ENCODE peak calls at places on chromosomes 7 and 10, in six cellular contexts. One of them, this sample, is unnamed.
A peak's percentile ranks its signal among the peaks of the same experiment; 100 is the strongest.

GRCh38 chr7:25945181-25945580 is 206.8 kb upstream of the NFE2L3 start:
- DNase-seq in H9: no peak
- DNase-seq in neuronal stem cell: no peak
- DNase-seq in IMR-90: no peak
- DNase-seq in mesenchymal stem cell: no peak
- DNase-seq in H1: no peak
- DNase-seq in this sample: no peak

GRCh38 chr7:155538293-155538692 is 8.1 kb downstream of the CNPY1 start:
- DNase-seq in H9: peak; percentile 59
- DNase-seq in neuronal stem cell: no peak
- DNase-seq in IMR-90: no peak
- DNase-seq in mesenchymal stem cell: no peak
- DNase-seq in H1: no peak
- DNase-seq in this sample: no peak

GRCh38 chr7:27814054-27814453 is 74.1 kb downstream of the TAX1BP1 start:
- DNase-seq in H9: no peak
- DNase-seq in neuronal stem cell: no peak
- DNase-seq in IMR-90: peak; percentile 26
- DNase-seq in mesenchymal stem cell: no peak
- DNase-seq in H1: no peak
- DNase-seq in this sample: no peak

GRCh38 chr10:71333154-71333887 is 14.3 kb downstream of the SLC29A3 start:
- DNase-seq in H9: no peak
- DNase-seq in neuronal stem cell: no peak
- DNase-seq in IMR-90: no peak
- DNase-seq in mesenchymal stem cell: no peak
- DNase-seq in H1: no peak
- DNase-seq in this sample: peak; percentile 25

GRCh38 chr10:86963341-86963919 is 4.9 kb upstream of the ADIRF start:
- DNase-seq in H9: no peak
- DNase-seq in neuronal stem cell: no peak
- DNase-seq in IMR-90: no peak
- DNase-seq in mesenchymal stem cell: no peak
- DNase-seq in H1: no peak
- DNase-seq in this sample: no peak

GRCh38 chr10:68406111-68406814 is 814 bp downstream of the RUFY2 start:
- DNase-seq in H9: peak; percentile 80
- DNase-seq in neuronal stem cell: peak; percentile 47
- DNase-seq in IMR-90: peak; percentile 58
- DNase-seq in mesenchymal stem cell: peak; percentile 80
- DNase-seq in H1: no peak
- DNase-seq in this sample: peak; percentile 66

GRCh38 chr10:75951627-75952026 is 520.2 kb downstream of the LRMDA start:
- DNase-seq in H9: no peak
- DNase-seq in neuronal stem cell: no peak
- DNase-seq in IMR-90: no peak
- DNase-seq in mesenchymal stem cell: no peak
- DNase-seq in H1: no peak
- DNase-seq in this sample: no peak

GRCh38 chr7:68550027-68550426 is 1048.2 kb upstream of the AUTS2 start:
- DNase-seq in H9: no peak
- DNase-seq in neuronal stem cell: no peak
- DNase-seq in IMR-90: no peak
- DNase-seq in mesenchymal stem cell: no peak
- DNase-seq in H1: no peak
- DNase-seq in this sample: no peak

GRCh38 chr7:100897772-100898454 is 2.2 kb upstream of the ACHE start:
- DNase-seq in H9: no peak
- DNase-seq in neuronal stem cell: no peak
- DNase-seq in IMR-90: no peak
- DNase-seq in mesenchymal stem cell: no peak
- DNase-seq in H1: no peak
- DNase-seq in this sample: no peak

GRCh38 chr10:99681553-99681952 is 22.2 kb downstream of the ENTPD7 start:
- DNase-seq in H9: no peak
- DNase-seq in neuronal stem cell: no peak
- DNase-seq in IMR-90: peak; percentile 84
- DNase-seq in mesenchymal stem cell: no peak
- DNase-seq in H1: no peak
- DNase-seq in this sample: no peak

GRCh38 chr10:132257907-132258306 is 49.8 kb downstream of the STK32C start:
- DNase-seq in H9: no peak
- DNase-seq in neuronal stem cell: no peak
- DNase-seq in IMR-90: no peak
- DNase-seq in mesenchymal stem cell: no peak
- DNase-seq in H1: no peak
- DNase-seq in this sample: no peak

GRCh38 chr10:132209130-132209529 is 22.4 kb downstream of the DPYSL4 start:
- DNase-seq in H9: no peak
- DNase-seq in neuronal stem cell: no peak
- DNase-seq in IMR-90: peak; percentile 23
- DNase-seq in mesenchymal stem cell: no peak
- DNase-seq in H1: no peak
- DNase-seq in this sample: no peak

GRCh38 chr7:116339564-116339963 is 129.2 kb downstream of the TES start:
- DNase-seq in H9: no peak
- DNase-seq in neuronal stem cell: no peak
- DNase-seq in IMR-90: peak; percentile 45
- DNase-seq in mesenchymal stem cell: no peak
- DNase-seq in H1: no peak
- DNase-seq in this sample: no peak

GRCh38 chr10:96415896-96416554 is 57.2 kb upstream of the OPALIN start:
- DNase-seq in H9: no peak
- DNase-seq in neuronal stem cell: no peak
- DNase-seq in IMR-90: no peak
- DNase-seq in mesenchymal stem cell: no peak
- DNase-seq in H1: no peak
- DNase-seq in this sample: peak; percentile 3

GRCh38 chr7:133484135-133484534 is 231.3 kb downstream of the EXOC4 start:
- DNase-seq in H9: no peak
- DNase-seq in neuronal stem cell: no peak
- DNase-seq in IMR-90: no peak
- DNase-seq in mesenchymal stem cell: no peak
- DNase-seq in H1: no peak
- DNase-seq in this sample: no peak

GRCh38 chr10:70145166-70145665 is 1.3 kb downstream of the TYSND1 start:
- DNase-seq in H9: no peak
- DNase-seq in neuronal stem cell: no peak
- DNase-seq in IMR-90: no peak
- DNase-seq in mesenchymal stem cell: peak; percentile 13
- DNase-seq in H1: no peak
- DNase-seq in this sample: no peak

GRCh38 chr10:124557167-124557566 is 95.5 kb downstream of the LHPP start:
- DNase-seq in H9: no peak
- DNase-seq in neuronal stem cell: no peak
- DNase-seq in IMR-90: no peak
- DNase-seq in mesenchymal stem cell: no peak
- DNase-seq in H1: no peak
- DNase-seq in this sample: no peak

GRCh38 chr10:22229756-22230330 is 12.0 kb upstream of the EBLN1 start:
- DNase-seq in H9: no peak
- DNase-seq in neuronal stem cell: no peak
- DNase-seq in IMR-90: no peak
- DNase-seq in mesenchymal stem cell: peak; percentile 33
- DNase-seq in H1: no peak
- DNase-seq in this sample: no peak

GRCh38 chr7:28605427-28605826 is 193.1 kb downstream of the CREB5 start:
- DNase-seq in H9: no peak
- DNase-seq in neuronal stem cell: no peak
- DNase-seq in IMR-90: no peak
- DNase-seq in mesenchymal stem cell: no peak
- DNase-seq in H1: no peak
- DNase-seq in this sample: no peak

GRCh38 chr10:107806006-107806405 is 641.5 kb upstream of the SORCS1 start:
- DNase-seq in H9: no peak
- DNase-seq in neuronal stem cell: peak; percentile 9
- DNase-seq in IMR-90: no peak
- DNase-seq in mesenchymal stem cell: no peak
- DNase-seq in H1: no peak
- DNase-seq in this sample: no peak

GRCh38 chr10:126734957-126735356 is 64.5 kb upstream of the C10orf90 start:
- DNase-seq in H9: no peak
- DNase-seq in neuronal stem cell: no peak
- DNase-seq in IMR-90: no peak
- DNase-seq in mesenchymal stem cell: no peak
- DNase-seq in H1: no peak
- DNase-seq in this sample: no peak

GRCh38 chr7:80135306-80136104 is 874 bp downstream of the GNAI1 start:
- DNase-seq in H9: no peak
- DNase-seq in neuronal stem cell: peak; percentile 29
- DNase-seq in IMR-90: peak; percentile 32
- DNase-seq in mesenchymal stem cell: no peak
- DNase-seq in H1: no peak
- DNase-seq in this sample: peak; percentile 34

GRCh38 chr7:55073051-55073511 is 54.3 kb downstream of the EGFR start:
- DNase-seq in H9: no peak
- DNase-seq in neuronal stem cell: no peak
- DNase-seq in IMR-90: peak; percentile 81
- DNase-seq in mesenchymal stem cell: no peak
- DNase-seq in H1: no peak
- DNase-seq in this sample: peak; percentile 88

GRCh38 chr10:67473850-67474633 is 222.0 kb downstream of the CTNNA3 start:
- DNase-seq in H9: no peak
- DNase-seq in neuronal stem cell: no peak
- DNase-seq in IMR-90: no peak
- DNase-seq in mesenchymal stem cell: no peak
- DNase-seq in H1: no peak
- DNase-seq in this sample: no peak

GRCh38 chr10:95343573-95343972 is 52.8 kb upstream of the PDLIM1 start:
- DNase-seq in H9: no peak
- DNase-seq in neuronal stem cell: no peak
- DNase-seq in IMR-90: no peak
- DNase-seq in mesenchymal stem cell: no peak
- DNase-seq in H1: no peak
- DNase-seq in this sample: no peak

GRCh38 chr7:2807846-2808772 is 36.0 kb downstream of the GNA12 start:
- DNase-seq in H9: no peak
- DNase-seq in neuronal stem cell: no peak
- DNase-seq in IMR-90: peak; percentile 68
- DNase-seq in mesenchymal stem cell: peak; percentile 79
- DNase-seq in H1: no peak
- DNase-seq in this sample: peak; percentile 70

GRCh38 chr10:20767028-20767427 is 130.1 kb downstream of the NEBL start:
- DNase-seq in H9: no peak
- DNase-seq in neuronal stem cell: no peak
- DNase-seq in IMR-90: peak; percentile 4
- DNase-seq in mesenchymal stem cell: peak; percentile 64
- DNase-seq in H1: no peak
- DNase-seq in this sample: no peak

GRCh38 chr7:108234281-108234680 is 104.1 kb upstream of the LAMB4 start:
- DNase-seq in H9: no peak
- DNase-seq in neuronal stem cell: no peak
- DNase-seq in IMR-90: peak; percentile 40
- DNase-seq in mesenchymal stem cell: no peak
- DNase-seq in H1: no peak
- DNase-seq in this sample: peak; percentile 49
- H2BK120ac ChIP-seq in H9: no peak overlapping the region
- H2BK120ac ChIP-seq in neuronal stem cell: no peak overlapping the region
- H2BK120ac ChIP-seq in IMR-90: peak overlapping the region; percentile 74
- H2BK120ac ChIP-seq in mesenchymal stem cell: no peak overlapping the region
- H2BK120ac ChIP-seq in H1: no peak overlapping the region
- H2BK120ac ChIP-seq in this sample: no peak overlapping the region

GRCh38 chr7:137936509-137937201 is 65.2 kb downstream of the CREB3L2 start:
- DNase-seq in H9: no peak
- DNase-seq in neuronal stem cell: no peak
- DNase-seq in IMR-90: no peak
- DNase-seq in mesenchymal stem cell: peak; percentile 70
- DNase-seq in H1: no peak
- DNase-seq in this sample: no peak

GRCh38 chr7:137934176-137934826 is 67.6 kb downstream of the CREB3L2 start:
- DNase-seq in H9: no peak
- DNase-seq in neuronal stem cell: no peak
- DNase-seq in IMR-90: no peak
- DNase-seq in mesenchymal stem cell: no peak
- DNase-seq in H1: no peak
- DNase-seq in this sample: no peak

GRCh38 chr7:137935849-137936508 is 65.9 kb downstream of the CREB3L2 start:
- DNase-seq in H9: no peak
- DNase-seq in neuronal stem cell: no peak
- DNase-seq in IMR-90: no peak
- DNase-seq in mesenchymal stem cell: no peak
- DNase-seq in H1: no peak
- DNase-seq in this sample: no peak

GRCh38 chr7:137933270-137934017 is 68.4 kb downstream of the CREB3L2 start:
- DNase-seq in H9: no peak
- DNase-seq in neuronal stem cell: no peak
- DNase-seq in IMR-90: peak; percentile 83
- DNase-seq in mesenchymal stem cell: peak; percentile 75
- DNase-seq in H1: no peak
- DNase-seq in this sample: peak; percentile 36

GRCh38 chr7:137934941-137935848 is 66.7 kb downstream of the CREB3L2 start:
- DNase-seq in H9: no peak
- DNase-seq in neuronal stem cell: no peak
- DNase-seq in IMR-90: no peak
- DNase-seq in mesenchymal stem cell: no peak
- DNase-seq in H1: no peak
- DNase-seq in this sample: no peak
- H3K4me1 ChIP-seq in H9: peaks cover 13% of the 10 kb centered on the region
- H3K4me1 ChIP-seq in neuronal stem cell: peaks cover 22% of the 10 kb centered on the region
- H3K4me1 ChIP-seq in IMR-90: peaks cover 39% of the 10 kb centered on the region
- H3K4me1 ChIP-seq in mesenchymal stem cell: peaks cover 27% of the 10 kb centered on the region
- H3K4me1 ChIP-seq in H1: no peaks in the 10 kb centered on the region
- H3K4me1 ChIP-seq in this sample: peaks cover 24% of the 10 kb centered on the region

GRCh38 chr10:129372168-129372567 is 94.9 kb upstream of the MGMT start:
- DNase-seq in H9: no peak
- DNase-seq in neuronal stem cell: no peak
- DNase-seq in IMR-90: no peak
- DNase-seq in mesenchymal stem cell: no peak
- DNase-seq in H1: no peak
- DNase-seq in this sample: no peak

GRCh38 chr10:129373231-129373630 is 93.8 kb upstream of the MGMT start:
- DNase-seq in H9: no peak
- DNase-seq in neuronal stem cell: no peak
- DNase-seq in IMR-90: no peak
- DNase-seq in mesenchymal stem cell: no peak
- DNase-seq in H1: no peak
- DNase-seq in this sample: no peak

GRCh38 chr10:129371543-129371942 is 95.5 kb upstream of the MGMT start:
- DNase-seq in H9: no peak
- DNase-seq in neuronal stem cell: no peak
- DNase-seq in IMR-90: no peak
- DNase-seq in mesenchymal stem cell: no peak
- DNase-seq in H1: no peak
- DNase-seq in this sample: no peak

GRCh38 chr10:129375171-129375570 is 91.9 kb upstream of the MGMT start:
- DNase-seq in H9: no peak
- DNase-seq in neuronal stem cell: no peak
- DNase-seq in IMR-90: no peak
- DNase-seq in mesenchymal stem cell: no peak
- DNase-seq in H1: no peak
- DNase-seq in this sample: no peak

GRCh38 chr10:129373718-129374117 is 93.3 kb upstream of the MGMT start:
- DNase-seq in H9: no peak
- DNase-seq in neuronal stem cell: no peak
- DNase-seq in IMR-90: no peak
- DNase-seq in mesenchymal stem cell: no peak
- DNase-seq in H1: no peak
- DNase-seq in this sample: no peak
- H3K14ac ChIP-seq in H9: no peak overlapping the region
- H3K14ac ChIP-seq in neuronal stem cell: no peak overlapping the region
- H3K14ac ChIP-seq in IMR-90: no peak overlapping the region
- H3K14ac ChIP-seq in mesenchymal stem cell: no peak overlapping the region
- H3K14ac ChIP-seq in H1: no peak overlapping the region
- H3K14ac ChIP-seq in this sample: no peak overlapping the region

GRCh38 chr10:17617031-17617911 is at the start of gene HACD1:
- DNase-seq in H9: peak; percentile 89
- DNase-seq in neuronal stem cell: peak; percentile 80
- DNase-seq in IMR-90: peak; percentile 75
- DNase-seq in mesenchymal stem cell: peak; percentile 79
- DNase-seq in H1: peak; percentile 50
- DNase-seq in this sample: peak; percentile 83
- H2BK120ac ChIP-seq in H9: no peak within 1 kb of the TSS
- H2BK120ac ChIP-seq in neuronal stem cell: no peak within 1 kb of the TSS
- H2BK120ac ChIP-seq in IMR-90: peak within 1 kb of the TSS; percentile 88
- H2BK120ac ChIP-seq in mesenchymal stem cell: peak within 1 kb of the TSS; percentile 73
- H2BK120ac ChIP-seq in H1: peak within 1 kb of the TSS; percentile 28
- H2BK120ac ChIP-seq in this sample: peak within 1 kb of the TSS; percentile 95